ENCODE peak calls at places on chromosomes 1 and 21, in seven cellular contexts. O, W, E, N, Q, J and S are unnamed samples.

GRCh38 chr1:160818207-160818935 is 22.4 kb downstream of the LY9 start:
- DNase-seq in O (no peak), N (peak; percentile 32), E (no peak), J (no peak), Q (no peak), W (no peak), S (no peak)

GRCh38 chr21:39004776-39005605 is 178.3 kb downstream of the PSMG1 start:
- DNase-seq in Q (no peak), W (peak; percentile 22), E (no peak), O (no peak), N (no peak), J (peak; percentile 75), S (no peak)

GRCh38 chr1:32701951-32702598 is 495 bp downstream of the SYNC start:
- DNase-seq in W (no peak), Q (no peak), N (no peak), E (no peak), J (peak; percentile 56), O (no peak), S (no peak)

GRCh38 chr1:185426761-185427698 is 110.0 kb upstream of the IVNS1ABP start:
- DNase-seq in E (no peak), W (no peak), N (no peak), O (no peak), Q (no peak), J (peak; percentile 43), S (no peak)

GRCh38 chr1:62435231-62436038 is 1.4 kb upstream of the USP1 start:
- DNase-seq in N (no peak), Q (no peak), O (no peak), W (no peak), J (peak; percentile 32), E (no peak), S (no peak)

GRCh38 chr21:46354046-46354445 is 30.1 kb downstream of the PCNT start:
- DNase-seq in W (no peak), N (no peak), E (no peak), O (no peak), Q (no peak), J (no peak), S (no peak)

GRCh38 chr1:8047686-8048522 is 21.8 kb upstream of the ERRFI1 start:
- DNase-seq in N (no peak), O (no peak), W (no peak), J (no peak), E (no peak), Q (peak; percentile 54), S (no peak)

GRCh38 chr1:224591326-224591725 is 24.8 kb upstream of the CNIH3 start:
- DNase-seq in Q (no peak), N (no peak), J (no peak), E (no peak), W (no peak), O (no peak), S (no peak)

GRCh38 chr1:41362357-41362721 is 1.1 kb downstream of the FOXO6 start:
- DNase-seq in J (no peak), N (no peak), Q (no peak), W (no peak), O (no peak), E (no peak), S (no peak)

GRCh38 chr1:245537992-245538391 is 383.2 kb downstream of the KIF26B start:
- DNase-seq in J (no peak), O (no peak), W (no peak), E (no peak), Q (no peak), N (peak; percentile 59), S (no peak)

GRCh38 chr1:169003864-169004516 is 102.5 kb upstream of the ATP1B1 start:
- DNase-seq in Q (no peak), J (peak; percentile 46), O (no peak), W (no peak), N (no peak), E (no peak), S (no peak)

GRCh38 chr1:30675761-30676160 is 47.6 kb downstream of the MATN1 start:
- DNase-seq in J (no peak), O (no peak), W (no peak), N (no peak), E (no peak), Q (peak; percentile 85), S (no peak)

GRCh38 chr1:225875044-225875822 is 6.9 kb downstream of the TMEM63A start:
- DNase-seq in O (no peak), N (peak; percentile 93), W (no peak), Q (no peak), E (no peak), J (peak; percentile 13), S (no peak)

GRCh38 chr1:2452583-2453315 is 23.3 kb upstream of the PLCH2 start:
- DNase-seq in N (no peak), E (no peak), J (no peak), O (no peak), W (peak; percentile 78), Q (no peak), S (peak; percentile 85)

GRCh38 chr1:56450004-56450666 is 129.2 kb downstream of the PLPP3 start:
- DNase-seq in E (no peak), W (no peak), Q (no peak), N (no peak), J (no peak), O (no peak), S (no peak)

GRCh38 chr1:100458925-100459814 is 78.8 kb upstream of the GPR88 start:
- DNase-seq in J (peak; percentile 77), E (peak; percentile 44), W (no peak), O (peak; percentile 42), N (peak; percentile 74), Q (peak; percentile 67), S (peak; percentile 66)

GRCh38 chr1:72954943-72955342 is 672.6 kb upstream of the NEGR1 start:
- DNase-seq in N (no peak), J (no peak), E (no peak), Q (no peak), O (no peak), W (no peak), S (no peak)

GRCh38 chr1:208178091-208178529 is 66.1 kb downstream of the PLXNA2 start:
- DNase-seq in E (no peak), W (no peak), N (peak; percentile 56), J (no peak), Q (no peak), O (no peak), S (no peak)

GRCh38 chr1:110548381-110548780 is 29.4 kb upstream of the KCNA10 start:
- DNase-seq in N (peak; percentile 79), E (no peak), Q (no peak), O (no peak), J (no peak), W (no peak), S (no peak)

GRCh38 chr1:43874716-43875115 is 58.9 kb upstream of the ARTN start:
- DNase-seq in Q (no peak), W (no peak), J (no peak), O (no peak), E (no peak), N (no peak), S (no peak)

GRCh38 chr21:34983680-34984086 is 65.4 kb downstream of the RUNX1 start:
- DNase-seq in N (no peak), O (no peak), W (no peak), Q (no peak), J (no peak), E (peak; percentile 55), S (no peak)

GRCh38 chr1:100714599-100714998 is 4.9 kb upstream of the VCAM1 start:
- DNase-seq in O (no peak), Q (no peak), W (no peak), N (no peak), E (no peak), J (no peak), S (no peak)

GRCh38 chr1:239805888-239806772 is 285.6 kb upstream of the FMN2 start:
- DNase-seq in E (no peak), N (no peak), Q (no peak), O (no peak), W (no peak), J (no peak), S (no peak)

GRCh38 chr1:44717653-44718052 is 13.3 kb downstream of the RNU5D-1 start:
- DNase-seq in J (no peak), O (no peak), N (no peak), Q (no peak), W (no peak), E (no peak), S (no peak)

GRCh38 chr1:34162852-34163766 is 1.9 kb downstream of the CSMD2 start:
- DNase-seq in J (peak; percentile 72), E (no peak), N (peak; percentile 97), O (peak; percentile 27), W (peak; percentile 28), Q (peak; percentile 47), S (peak; percentile 80)

GRCh38 chr1:113479713-113480676 is 89.7 kb downstream of the MAGI3 start:
- DNase-seq in W (no peak), E (no peak), J (no peak), N (peak; percentile 83), O (no peak), Q (no peak), S (no peak)

GRCh38 chr1:19096036-19096833 is 113.8 kb downstream of the UBR4 start:
- DNase-seq in E (no peak), W (no peak), Q (no peak), J (peak; percentile 54), N (peak; percentile 78), O (no peak), S (peak; percentile 5)